ENCODE peak calls at places on chromosomes 2 and 18, in seven cellular contexts. I is stomach; A is stimulated activated CD4-positive, alpha-beta T cell treated with anti-CD3 and anti-CD28 coated beads, Interleukin-2, amount 100 ng/mL, for 48 hours; J is hypothalamus; P is fibroblast of lung; M is HCT116; W is KG1. G is an unnamed sample.

GRCh38 chr18:45014047-45014501 is 333.4 kb downstream of the SETBP1 start:
- DNase-seq in I (no peak), A (no peak), J (no peak), P (peak), M (no peak), W (no peak), G (peak)

GRCh38 chr2:127664065-127664894 is 11.1 kb downstream of the LIMS2 start:
- DNase-seq in I (no peak), A (no peak), J (no peak), P (no peak), M (no peak), W (no peak), G (no peak)

GRCh38 chr2:72138921-72139381 is 8.7 kb downstream of the CYP26B1 start:
- DNase-seq in I (no peak), A (no peak), J (no peak), P (peak), M (no peak), W (no peak), G (no peak)

GRCh38 chr18:26547302-26548143 is 830 bp downstream of the KCTD1 start:
- DNase-seq in I (peak), A (peak), J (peak), P (peak), M (no peak), W (no peak), G (no peak)

GRCh38 chr2:121147766-121148165 is 137.2 kb downstream of the TFCP2L1 start:
- DNase-seq in I (no peak), A (no peak), J (no peak), P (peak), M (no peak), W (no peak), G (no peak)

GRCh38 chr18:13266208-13267100 is 47.9 kb downstream of the LDLRAD4 start:
- DNase-seq in I (no peak), A (peak), J (no peak), P (no peak), M (no peak), W (no peak), G (no peak)

GRCh38 chr2:144996225-144996795 is 476.4 kb upstream of the ZEB2 start:
- DNase-seq in I (no peak), A (no peak), J (no peak), P (peak), M (no peak), W (no peak), G (peak)

GRCh38 chr2:235468978-235469694 is 24.7 kb upstream of the AGAP1 start:
- DNase-seq in I (peak), A (no peak), J (peak), P (peak), M (peak), W (no peak), G (peak)

GRCh38 chr2:88211005-88211808 is 41.1 kb downstream of the THNSL2 start:
- DNase-seq in I (no peak), A (no peak), J (no peak), P (no peak), M (no peak), W (no peak), G (no peak)

GRCh38 chr2:198376677-198377076 is 572.3 kb downstream of the PLCL1 start:
- DNase-seq in I (no peak), A (no peak), J (no peak), P (peak), M (peak), W (no peak), G (peak)

G was measured in RCC 7860.